ENCODE peak calls at places on chromosomes 13 and 19, in eight cellular contexts. U is GM13976, X is glutamatergic neuron, R is OCI-LY7, J is uterus, Y is left ventricle myocardium inferior, I is heart right ventricle, E is neural crest cell. G is an unnamed sample.

GRCh38 chr13:108495686-108496363 is 133.6 kb upstream of the MYO16 start:
- DNase-seq in U (no peak), X (peak; percentile 66), R (no peak), J (no peak), Y (no peak), I (no peak), E (peak; percentile 38), G (no peak)

GRCh38 chr13:42497798-42498197 is 76.2 kb upstream of the TNFSF11 start:
- DNase-seq in U (peak; percentile 38), X (no peak), R (no peak), J (no peak), Y (no peak), I (no peak), E (no peak), G (peak; percentile 55)

GRCh38 chr13:47094734-47095434 is 198.0 kb upstream of the HTR2A start:
- DNase-seq in U (no peak), X (no peak), R (no peak), J (no peak), Y (no peak), I (no peak), E (no peak), G (no peak)

GRCh38 chr19:2191456-2191931 is 27.8 kb downstream of the DOT1L start:
- DNase-seq in U (no peak), X (no peak), R (no peak), J (no peak), Y (no peak), I (no peak), E (no peak), G (no peak)

GRCh38 chr19:3145909-3146676 is 10.3 kb downstream of the GNA15 start:
- DNase-seq in U (no peak), X (no peak), R (no peak), J (no peak), Y (peak; percentile 49), I (peak; percentile 42), E (no peak), G (no peak)

GRCh38 chr13:41720839-41721561 is 239.9 kb downstream of the VWA8 start:
- DNase-seq in U (no peak), X (no peak), R (no peak), J (no peak), Y (no peak), I (no peak), E (no peak), G (no peak)

GRCh38 chr19:31517466-31518180 is 168.4 kb upstream of the TSHZ3 start:
- DNase-seq in U (no peak), X (no peak), R (no peak), J (no peak), Y (no peak), I (no peak), E (no peak), G (no peak)

GRCh38 chr19:33440241-33440640 is 66.7 kb downstream of the CEBPG start:
- DNase-seq in U (no peak), X (peak; percentile 2), R (no peak), J (no peak), Y (peak; percentile 1), I (no peak), E (no peak), G (no peak)

GRCh38 chr13:110276553-110276950 is 30.4 kb downstream of the COL4A1 start:
- DNase-seq in U (no peak), X (no peak), R (no peak), J (no peak), Y (no peak), I (no peak), E (no peak), G (no peak)

GRCh38 chr13:110275931-110276552 is 30.9 kb downstream of the COL4A1 start:
- DNase-seq in U (no peak), X (no peak), R (no peak), J (peak; percentile 70), Y (peak; percentile 76), I (no peak), E (no peak), G (no peak)

GRCh38 chr13:110272651-110273050 is 34.3 kb downstream of the COL4A1 start:
- DNase-seq in U (no peak), X (no peak), R (no peak), J (no peak), Y (no peak), I (no peak), E (no peak), G (no peak)

GRCh38 chr13:110273254-110273653 is 33.7 kb downstream of the COL4A1 start:
- DNase-seq in U (no peak), X (no peak), R (no peak), J (no peak), Y (no peak), I (no peak), E (no peak), G (no peak)

GRCh38 chr13:110274687-110275086 is 32.3 kb downstream of the COL4A1 start:
- DNase-seq in U (no peak), X (no peak), R (no peak), J (no peak), Y (no peak), I (no peak), E (no peak), G (no peak)
- TF ChIP-seq CTCF in U (no peak), X (no peak), R (no peak), J (peak; percentile 16), Y (peak; percentile 62), I (peak; percentile 46), E (no peak), G (peak; percentile 7)

DNA sequence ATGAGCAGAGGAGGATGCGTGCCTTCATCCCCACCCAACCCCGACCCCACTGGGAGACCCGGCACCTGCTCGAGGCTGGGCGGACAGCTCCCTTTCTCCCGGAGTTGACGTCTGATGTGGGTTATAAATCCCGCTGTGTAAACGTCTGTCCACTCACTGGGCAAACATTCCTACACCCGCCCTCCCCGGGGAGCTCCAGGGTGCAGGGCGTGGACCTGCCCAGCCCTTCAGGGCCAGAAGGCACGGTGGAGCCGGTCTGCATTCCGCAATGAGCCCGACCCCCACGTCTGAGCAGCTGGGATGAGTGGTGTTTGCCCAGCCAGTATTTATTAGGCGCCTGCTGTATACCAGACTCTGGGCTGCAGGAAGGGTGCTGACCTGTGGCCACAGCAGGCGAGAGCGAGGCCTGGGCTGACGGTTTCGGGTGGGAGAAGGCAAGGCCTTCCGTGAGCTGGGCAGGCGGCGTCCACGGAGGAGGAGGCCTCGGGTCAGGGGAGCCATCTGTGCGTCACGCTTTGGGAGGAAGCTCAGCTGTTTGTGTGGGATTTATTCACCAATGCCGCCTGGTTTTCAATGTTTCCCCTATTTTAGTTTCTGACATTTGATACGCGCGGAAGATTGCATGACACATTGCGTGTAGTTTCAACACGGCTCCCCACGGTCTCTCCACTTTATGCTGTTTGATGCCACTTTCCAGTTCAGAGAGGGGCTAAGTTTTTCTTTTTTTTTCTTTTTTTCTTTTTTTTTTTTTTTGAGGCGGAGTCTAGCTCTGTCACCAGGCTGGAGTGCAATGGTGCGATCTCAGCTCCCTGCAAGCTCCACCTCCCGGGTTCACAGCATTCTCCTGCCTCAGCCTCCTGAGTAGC is 2.0 kb downstream of the MISP start:
- DNase-seq in U (no peak), X (peak; percentile 64), R (no peak), J (peak; percentile 65), Y (no peak), I (no peak), E (no peak), G (peak; percentile 86)
- TF ChIP-seq CTCF in U (no peak), X (no peak), R (no peak), J (no peak), Y (no peak), I (no peak), E (no peak), G (no peak)

GRCh38 chr19:44846455-44847143 is 502 bp downstream of the NECTIN2 start:
- DNase-seq in U (no peak), X (peak; percentile 49), R (no peak), J (peak; percentile 53), Y (no peak), I (peak; percentile 51), E (peak; percentile 37), G (peak; percentile 33)

GRCh38 chr19:44847144-44848035 is 1.3 kb downstream of the NECTIN2 start:
- DNase-seq in U (no peak), X (peak; percentile 56), R (no peak), J (peak; percentile 73), Y (peak; percentile 70), I (peak; percentile 85), E (peak; percentile 20), G (peak; percentile 80)

GRCh38 chr19:44845612-44846454 is at the start of gene NECTIN2:
- DNase-seq in U (peak; percentile 100), X (peak; percentile 100), R (peak; percentile 94), J (peak; percentile 100), Y (peak; percentile 100), I (peak; percentile 100), E (peak; percentile 100), G (peak; percentile 99)

GRCh38 chr19:44848805-44849457 is 2.8 kb downstream of the NECTIN2 start:
- DNase-seq in U (no peak), X (peak; percentile 56), R (no peak), J (no peak), Y (no peak), I (peak; percentile 37), E (peak; percentile 9), G (no peak)

DNA sequence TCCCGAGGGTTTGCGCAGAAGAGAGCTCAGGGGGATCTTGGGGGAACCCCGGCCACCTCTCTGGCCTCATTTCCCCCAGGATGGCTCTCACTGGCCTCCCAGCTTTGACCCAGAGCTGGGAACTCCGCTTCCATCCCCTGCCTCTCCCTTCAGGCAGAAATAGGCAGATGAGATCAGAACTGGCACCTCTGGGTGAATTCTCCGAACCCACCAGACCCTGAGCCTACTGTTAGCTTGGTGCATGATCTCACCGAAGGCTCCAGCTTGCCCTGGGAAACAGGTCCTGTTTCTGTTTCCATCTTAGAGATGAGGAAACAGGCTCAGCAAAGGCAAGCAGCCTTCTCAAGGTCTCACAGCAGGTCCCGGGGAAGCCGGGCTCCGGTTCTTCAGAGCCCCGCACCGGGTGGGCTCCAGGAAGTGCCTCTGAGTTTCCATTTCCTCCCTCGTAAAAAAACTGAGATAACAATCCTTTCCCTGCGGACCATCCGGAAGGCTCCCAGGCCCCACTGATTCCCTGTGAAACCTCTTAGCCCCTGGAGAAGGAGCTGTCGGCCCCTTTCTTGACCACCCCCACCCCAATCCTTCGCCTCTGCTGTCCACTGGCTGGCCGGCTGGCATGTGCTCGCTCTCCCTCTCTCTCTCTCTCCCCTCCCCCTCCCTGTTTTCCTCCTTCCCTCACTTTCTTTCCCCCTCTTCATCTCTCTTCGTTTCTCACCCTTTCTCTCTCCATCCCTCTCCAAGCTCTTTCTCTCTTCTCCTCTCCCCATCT is 2.1 kb downstream of the NECTIN2 start:
- DNase-seq in U (no peak), X (peak; percentile 29), R (no peak), J (peak; percentile 26), Y (no peak), I (peak; percentile 48), E (peak; percentile 12), G (peak; percentile 64)
- TF ChIP-seq CTCF in U (no peak), X (no peak), R (no peak), J (peak; percentile 2), Y (no peak), I (no peak), E (no peak), G (no peak)

GRCh38 chr13:45473627-45474026 is 8.9 kb downstream of the COG3 start:
- DNase-seq in U (peak; percentile 29), X (no peak), R (peak; percentile 28), J (no peak), Y (no peak), I (no peak), E (no peak), G (no peak)
- TF ChIP-seq CTCF in U (no peak), X (peak; percentile 38), R (peak; percentile 56), J (no peak), Y (peak; percentile 20), I (no peak), E (peak; percentile 47), G (no peak)

G was measured in foreskin fibroblast.